ENCODE peak calls at places on chromosomes 4 and X, in five cellular contexts. E is activated T-cell treated with anti-CD3 and anti-CD28 coated beads, Interleukin-2, amount 50 U/mL, for 4 hours; W is H54; N is CD4-positive, alpha-beta T cell; A is NCI-H460. G is an unnamed sample.

GRCh38 chr4:8155660-8156421 is 2.8 kb downstream of the ABLIM2 start:
- DNase-seq in A (no peak), W (no peak), E (no peak), N (no peak), G (no peak)

GRCh38 chr4:109721033-109721432 is 8.8 kb downstream of the PLA2G12A start:
- DNase-seq in W (peak; percentile 27), A (no peak), N (no peak), E (no peak), G (no peak)

GRCh38 chr4:111943796-111944203 is 201.5 kb upstream of the FAM241A start:
- DNase-seq in A (peak; percentile 42), W (no peak), E (no peak), N (no peak), G (peak; percentile 48)

GRCh38 chr4:3409571-3410091 is 32.1 kb upstream of the HGFAC start:
- DNase-seq in W (no peak), A (no peak), E (no peak), N (no peak), G (peak; percentile 17)

GRCh38 chr4:165345663-165346417 is 18.4 kb downstream of the MSMO1 start:
- DNase-seq in A (no peak), E (no peak), N (no peak), W (no peak), G (no peak)

GRCh38 chr4:146585761-146586333 is 52.8 kb upstream of the POU4F2 start:
- DNase-seq in N (no peak), E (no peak), W (no peak), A (no peak), G (no peak)

GRCh38 chrX:44974462-44974861 is 101.5 kb downstream of the KDM6A start:
- DNase-seq in W (no peak), N (no peak), A (peak; percentile 4), E (no peak), G (no peak)

GRCh38 chr4:1927675-1928074 is 56.5 kb downstream of the NSD2 start:
- DNase-seq in N (no peak), E (no peak), A (no peak), W (no peak), G (no peak)

GRCh38 chr4:157217708-157218107 is 2.8 kb upstream of the GRIA2 start:
- DNase-seq in E (no peak), W (no peak), N (no peak), A (no peak), G (no peak)

GRCh38 chrX:152635941-152636340 is 1.8 kb upstream of the GABRQ start:
- DNase-seq in N (no peak), W (no peak), A (peak; percentile 46), E (no peak), G (peak; percentile 52)

GRCh38 chr4:75908555-75908954 is 6.3 kb upstream of the PPEF2 start:
- DNase-seq in A (no peak), W (no peak), N (no peak), E (no peak), G (no peak)

GRCh38 chrX:1451676-1452496 is 823 bp downstream of the ASMTL start:
- DNase-seq in N (no peak), E (no peak), A (no peak), W (no peak), G (peak; percentile 30)

GRCh38 chr4:7432531-7433375 is 2.0 kb downstream of the PSAPL1 start:
- DNase-seq in E (no peak), N (no peak), W (no peak), A (no peak), G (no peak)

GRCh38 chr4:38242822-38243384 is 282.7 kb downstream of the PTTG2 start:
- DNase-seq in A (no peak), E (no peak), N (peak; percentile 13), W (no peak), G (no peak)

GRCh38 chr4:120683902-120684540 is 238.5 kb downstream of the PRDM5 start:
- DNase-seq in E (no peak), W (no peak), N (no peak), A (no peak), G (no peak)

GRCh38 chr4:55758081-55758480 is 61.5 kb upstream of the EXOC1L start:
- DNase-seq in W (no peak), N (no peak), E (no peak), A (no peak), G (no peak)

GRCh38 chr4:167428172-167428571 is 193.9 kb upstream of the SPOCK3 start:
- DNase-seq in W (peak; percentile 0), A (no peak), N (no peak), E (no peak), G (no peak)

GRCh38 chr4:1808851-1809753 is 16.0 kb downstream of the FGFR3 start:
- DNase-seq in E (no peak), W (no peak), N (no peak), A (no peak), G (no peak)

GRCh38 chr4:47577779-47578553 is 92.9 kb downstream of the ATP10D start:
- DNase-seq in W (no peak), A (no peak), N (no peak), E (no peak), G (no peak)

GRCh38 chr4:61531188-61531587 is 331.1 kb downstream of the ADGRL3 start:
- DNase-seq in N (no peak), A (no peak), W (no peak), E (no peak), G (no peak)

GRCh38 chrX:30713061-30713525 is 59.9 kb downstream of the GK start:
- DNase-seq in E (peak; percentile 14), A (peak; percentile 66), N (peak; percentile 31), W (peak; percentile 1), G (peak; percentile 50)

G was measured in glutamatergic neuron.